ENCODE peak calls at places on chromosomes 12 and 14, in eight cellular contexts. Y, I, L, Q, V, E, O and J are unnamed samples.

GRCh38 chr12:11709513-11709912 is 60.0 kb downstream of the ETV6 start:
- DNase-seq in Y (no peak), I (no peak), L (no peak), Q (no peak), V (no peak), E (no peak), O (no peak), J (no peak)

GRCh38 chr14:35254736-35255135 is 37.4 kb upstream of the PSMA6 start:
- DNase-seq in Y (no peak), I (no peak), L (no peak), Q (no peak), V (no peak), E (no peak), O (no peak), J (no peak)

GRCh38 chr12:96078281-96078761 is 42.9 kb upstream of the LTA4H start:
- DNase-seq in Y (peak), I (no peak), L (no peak), Q (no peak), V (no peak), E (no peak), O (no peak), J (no peak)

GRCh38 chr14:72924332-72924731 is 1.9 kb upstream of the DCAF4 start:
- DNase-seq in Y (no peak), I (no peak), L (no peak), Q (no peak), V (peak), E (no peak), O (no peak), J (no peak)

GRCh38 chr14:90294872-90295271 is 36.9 kb downstream of the NRDE2 start:
- DNase-seq in Y (no peak), I (no peak), L (no peak), Q (no peak), V (no peak), E (no peak), O (no peak), J (no peak)

GRCh38 chr14:48575772-48576171 is 900.4 kb upstream of the MDGA2 start:
- DNase-seq in Y (no peak), I (no peak), L (no peak), Q (no peak), V (no peak), E (no peak), O (no peak), J (no peak)

GRCh38 chr14:91293281-91293680 is 48.8 kb upstream of the GPR68 start:
- DNase-seq in Y (no peak), I (no peak), L (no peak), Q (no peak), V (no peak), E (no peak), O (no peak), J (no peak)

GRCh38 chr12:57171668-57172067 is 24.2 kb upstream of the LRP1-AS start:
- DNase-seq in Y (peak), I (no peak), L (no peak), Q (peak), V (no peak), E (no peak), O (no peak), J (no peak)

GRCh38 chr12:65561798-65562382 is 262.4 kb upstream of the HMGA2 start:
- DNase-seq in Y (no peak), I (no peak), L (no peak), Q (peak), V (no peak), E (no peak), O (no peak), J (no peak)

DNA sequence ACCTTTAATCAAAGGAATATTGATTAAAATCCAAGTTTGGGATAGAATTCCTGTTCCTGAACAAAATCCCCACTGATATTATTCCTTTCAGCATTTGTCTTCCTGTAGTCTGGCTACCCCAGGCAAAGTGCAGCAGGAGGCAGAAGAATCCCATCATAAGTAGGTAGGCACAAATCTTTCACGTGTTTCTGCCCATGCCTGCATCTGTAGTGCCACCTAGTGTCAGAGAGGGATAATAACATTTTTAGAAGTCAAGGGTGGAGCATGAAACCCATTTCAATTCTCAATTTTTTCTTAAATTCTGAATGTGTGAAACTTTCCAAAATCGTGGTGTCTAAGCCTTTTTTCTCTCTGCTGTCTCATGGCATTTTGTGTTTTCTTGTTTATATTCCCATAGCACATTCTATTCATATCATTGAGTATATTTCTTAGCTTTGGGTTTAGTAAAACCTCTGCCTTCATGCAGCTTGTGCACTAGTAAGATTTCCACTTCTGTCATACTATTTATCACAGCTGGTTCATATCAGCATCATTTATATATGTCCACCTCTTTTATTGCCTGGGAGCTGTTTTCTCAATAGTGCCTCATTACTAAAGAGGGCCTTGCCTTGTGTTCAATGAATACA is 47.8 kb upstream of the RERG start:
- DNase-seq in Y (peak), I (peak), L (no peak), Q (peak), V (peak), E (no peak), O (no peak), J (no peak)
- TF ChIP-seq CTCF in Y (peak), I (peak), L (peak), Q (peak), V (peak), E (peak), O (peak), J (peak)

DNA sequence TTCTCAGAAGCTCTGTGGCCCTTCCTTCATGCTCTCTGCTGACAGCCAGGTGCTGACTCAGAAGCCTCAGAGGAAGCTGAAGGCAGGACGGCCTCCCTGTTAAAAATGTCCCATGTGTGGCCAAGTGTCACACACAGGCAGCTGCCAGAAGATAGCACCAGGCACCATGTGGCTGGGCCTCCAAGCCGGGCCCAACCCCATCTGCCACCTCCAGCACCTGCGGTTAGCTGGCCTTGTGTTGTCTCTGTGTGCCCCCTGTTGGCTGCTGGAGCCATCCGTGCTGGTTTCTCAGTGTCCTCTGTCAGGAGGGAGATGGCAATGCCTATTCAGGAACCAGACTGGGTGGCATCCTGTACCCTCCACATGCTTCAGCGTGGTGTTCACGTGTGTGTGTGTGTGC is 63.2 kb downstream of the TSPAN11 start:
- DNase-seq in Y (no peak), I (peak), L (no peak), Q (peak), V (peak), E (peak), O (no peak), J (no peak)
- TF ChIP-seq CTCF in Y (no peak), I (no peak), L (no peak), Q (peak), V (peak), E (peak), O (peak), J (no peak)

GRCh38 chr14:22059201-22059600 is 385.6 kb upstream of the OR4E1 start:
- DNase-seq in Y (no peak), I (no peak), L (no peak), Q (no peak), V (no peak), E (no peak), O (no peak), J (no peak)
- TF ChIP-seq CTCF in Y (no peak), I (no peak), L (no peak), Q (no peak), V (no peak), E (no peak), O (no peak), J (no peak)

GRCh38 chr14:77100961-77101360 is 2.9 kb downstream of the CIPC start:
- DNase-seq in Y (no peak), I (no peak), L (no peak), Q (peak), V (no peak), E (no peak), O (no peak), J (no peak)

GRCh38 chr14:77099425-77100167 is 1.5 kb downstream of the CIPC start:
- DNase-seq in Y (no peak), I (no peak), L (no peak), Q (peak), V (no peak), E (no peak), O (no peak), J (no peak)

GRCh38 chr14:77097006-77097688 is 911 bp upstream of the CIPC start:
- DNase-seq in Y (no peak), I (no peak), L (no peak), Q (no peak), V (no peak), E (no peak), O (no peak), J (no peak)

GRCh38 chr14:77098470-77099353 is 654 bp downstream of the CIPC start:
- DNase-seq in Y (peak), I (peak), L (no peak), Q (peak), V (peak), E (no peak), O (peak), J (peak)

DNA sequence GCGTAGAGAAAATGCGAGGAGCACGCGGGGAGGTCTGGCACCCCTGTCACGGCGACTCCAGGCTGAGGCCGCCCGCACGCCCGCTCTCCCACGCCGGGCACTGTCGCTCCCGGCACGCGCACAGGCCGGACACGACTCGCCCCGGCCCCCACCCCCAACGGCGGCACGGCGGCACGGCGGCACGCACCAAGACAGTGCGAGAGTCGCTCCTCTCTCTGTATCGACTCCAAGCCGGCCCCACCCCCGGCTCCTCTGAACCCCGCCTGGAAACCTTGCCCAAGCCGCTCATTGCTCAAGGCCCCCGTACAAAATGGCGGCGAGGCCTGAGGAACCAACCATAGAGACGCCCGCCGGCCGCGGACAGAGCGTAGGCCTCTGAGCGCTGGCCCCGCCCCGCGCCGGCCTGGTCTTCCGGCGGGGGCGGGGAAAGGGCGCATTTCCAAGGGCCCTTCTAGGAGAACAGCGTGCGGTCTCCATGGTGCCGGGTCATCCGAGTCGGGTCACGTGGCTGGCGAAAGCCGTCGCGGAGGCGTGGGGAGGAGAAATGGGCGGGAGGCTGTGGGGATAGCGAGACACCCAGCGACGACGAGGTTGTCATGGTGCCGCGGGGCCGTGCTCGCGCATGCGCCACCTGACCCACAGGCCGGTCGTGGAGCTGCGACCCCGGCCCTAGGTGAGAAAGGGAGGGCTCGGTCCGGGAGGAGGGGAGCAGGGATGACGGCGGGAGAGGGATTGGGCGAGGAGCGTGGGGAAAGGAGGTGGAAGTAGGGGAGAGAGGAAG is at the start of gene CIPC:
- DNase-seq in Y (peak), I (peak), L (peak), Q (peak), V (peak), E (peak), O (peak), J (peak)
- TF ChIP-seq CTCF in Y (no peak), I (no peak), L (no peak), Q (no peak), V (no peak), E (no peak), O (no peak), J (no peak)

DNA sequence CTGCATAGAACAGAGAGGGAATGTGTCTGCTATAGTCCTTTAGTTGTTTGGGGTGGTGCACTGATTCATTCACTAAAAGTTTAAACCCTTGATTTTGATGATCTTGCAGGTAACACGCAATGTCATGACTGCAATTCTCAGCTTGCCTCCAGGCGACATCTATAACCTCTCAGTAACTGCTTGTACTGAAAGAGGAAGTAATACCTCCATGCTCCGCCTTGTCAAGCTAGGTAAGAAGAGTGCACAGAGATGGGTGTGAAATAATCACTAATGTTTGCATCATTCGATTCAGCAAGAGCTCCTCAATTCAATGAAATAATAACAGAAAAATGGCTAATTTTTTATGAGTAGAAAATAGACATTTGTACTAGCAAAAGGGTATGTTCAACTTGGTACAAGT is 203.7 kb downstream of the PTPRO start:
- DNase-seq in Y (no peak), I (no peak), L (no peak), Q (no peak), V (no peak), E (no peak), O (no peak), J (no peak)
- TF ChIP-seq CTCF in Y (no peak), I (no peak), L (no peak), Q (no peak), V (no peak), E (no peak), O (no peak), J (no peak)

GRCh38 chr14:65103150-65103760 is 938 bp upstream of the MAX start:
- DNase-seq in Y (no peak), I (no peak), L (no peak), Q (peak), V (no peak), E (peak), O (no peak), J (no peak)
- TF ChIP-seq CTCF in Y (no peak), I (no peak), L (no peak), Q (peak), V (no peak), E (no peak), O (peak), J (no peak)

DNA sequence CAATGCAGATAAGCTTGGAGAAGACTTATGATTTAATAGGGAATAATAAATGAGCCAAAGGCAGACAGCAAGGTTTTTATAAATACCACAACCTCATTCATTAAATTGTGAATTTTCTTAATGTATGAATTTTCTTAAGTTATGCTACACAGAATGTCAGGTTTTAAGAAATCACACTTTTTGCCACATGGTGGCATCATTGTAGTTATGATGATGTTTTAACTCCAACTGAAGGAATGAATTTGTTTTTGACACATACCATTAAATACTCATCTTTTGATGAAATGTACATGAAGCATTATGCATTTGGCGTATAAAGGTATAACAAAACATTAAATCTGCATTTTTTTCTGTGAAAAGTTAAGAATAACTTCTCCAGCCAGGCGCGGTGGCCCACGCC is 524.1 kb upstream of the FBXO33 start:
- DNase-seq in Y (no peak), I (no peak), L (no peak), Q (no peak), V (no peak), E (no peak), O (no peak), J (no peak)
- TF ChIP-seq CTCF in Y (no peak), I (no peak), L (no peak), Q (no peak), V (no peak), E (peak), O (no peak), J (no peak)

GRCh38 chr12:2049604-2050540 is 2.9 kb upstream of the CACNA1C start:
- DNase-seq in Y (no peak), I (no peak), L (no peak), Q (peak), V (no peak), E (no peak), O (no peak), J (no peak)

GRCh38 chr12:2051700-2052625 is 824 bp upstream of the CACNA1C start:
- DNase-seq in Y (no peak), I (no peak), L (no peak), Q (peak), V (peak), E (peak), O (no peak), J (no peak)

GRCh38 chr12:2053675-2054070 is 886 bp downstream of the CACNA1C start:
- DNase-seq in Y (peak), I (no peak), L (no peak), Q (peak), V (peak), E (peak), O (no peak), J (no peak)

GRCh38 chr12:2054091-2055018 is 1.6 kb downstream of the CACNA1C start:
- DNase-seq in Y (no peak), I (no peak), L (no peak), Q (peak), V (peak), E (peak), O (no peak), J (no peak)

DNA sequence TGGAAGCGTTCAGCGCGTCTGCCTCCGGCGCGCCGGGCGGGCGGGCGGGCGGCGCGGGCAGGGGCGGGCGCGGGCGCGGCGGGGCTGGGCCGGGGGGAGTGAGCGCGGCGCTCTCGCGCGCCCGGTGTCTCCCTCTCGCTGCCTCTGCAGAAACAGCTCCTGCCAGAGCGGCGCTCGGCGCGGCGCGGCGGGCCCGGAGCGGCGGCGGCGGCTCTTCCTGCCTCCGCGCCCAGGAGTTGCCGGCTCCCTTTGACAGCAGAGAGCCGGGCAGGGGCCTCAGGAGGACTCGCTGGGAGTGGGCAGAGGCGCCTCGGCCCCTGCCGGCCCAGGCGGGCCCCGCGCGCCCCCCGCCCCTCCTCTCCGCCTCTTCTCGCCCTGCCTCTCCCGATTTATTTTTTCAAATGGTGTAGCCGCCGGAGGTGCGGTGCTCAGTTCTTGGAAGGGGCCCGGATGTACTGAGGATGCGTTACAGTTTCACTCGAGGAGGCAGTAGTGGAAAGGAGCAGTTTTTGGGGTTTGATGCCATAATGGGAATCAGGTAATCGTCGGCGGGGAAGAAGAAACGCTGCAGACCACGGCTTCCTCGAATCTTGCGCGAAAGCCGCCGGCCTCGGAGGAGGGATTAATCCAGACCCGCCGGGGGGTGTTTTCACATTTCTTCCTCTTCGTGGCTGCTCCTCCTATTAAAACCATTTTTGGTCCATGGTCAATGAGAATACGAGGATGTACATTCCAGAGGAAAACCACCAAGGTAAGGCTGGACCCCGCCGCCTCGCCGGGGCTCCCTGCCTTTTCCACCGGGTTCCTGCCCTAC is at the start of gene CACNA1C:
- DNase-seq in Y (peak), I (peak), L (no peak), Q (peak), V (peak), E (peak), O (peak), J (peak)
- TF ChIP-seq CTCF in Y (no peak), I (no peak), L (no peak), Q (peak), V (no peak), E (no peak), O (peak), J (no peak)